ENCODE peak calls at places on chromosomes 16 and 17, in five cellular contexts. T, H, D, U and C are unnamed samples.

GRCh38 chr16:69660166-69660565 is 66.2 kb downstream of the NQO1 start:
- DNase-seq in T (no peak), H (no peak), D (no peak), U (no peak), C (no peak)

GRCh38 chr17:57587201-57587870 is 157.8 kb downstream of the CCDC182 start:
- DNase-seq in T (no peak), H (no peak), D (no peak), U (peak), C (no peak)

GRCh38 chr16:19118938-19119431 is 5.2 kb downstream of the ITPRIPL2 start:
- DNase-seq in T (peak), H (peak), D (no peak), U (no peak), C (no peak)

GRCh38 chr16:11361751-11362742 is 16.8 kb downstream of the RMI2 start:
- DNase-seq in T (no peak), H (no peak), D (no peak), U (no peak), C (no peak)

GRCh38 chr17:38748329-38749221 is at the start of gene PCGF2:
- DNase-seq in T (peak), H (peak), D (peak), U (peak), C (peak)

GRCh38 chr17:78329263-78330059 is 30.4 kb downstream of the SOCS3 start:
- DNase-seq in T (peak), H (peak), D (no peak), U (no peak), C (no peak)

GRCh38 chr16:46996952-46997458 is 23.5 kb upstream of the DNAJA2 start:
- DNase-seq in T (peak), H (no peak), D (no peak), U (no peak), C (no peak)

GRCh38 chr17:37532751-37533150 is 43.1 kb downstream of the DUSP14 start:
- DNase-seq in T (no peak), H (no peak), D (no peak), U (no peak), C (no peak)

GRCh38 chr17:29140631-29141483 is 39.3 kb downstream of the MYO18A start:
- DNase-seq in T (peak), H (no peak), D (no peak), U (no peak), C (no peak)

GRCh38 chr16:89037261-89038152 is 56.1 kb upstream of the ACSF3 start:
- DNase-seq in T (peak), H (peak), D (no peak), U (no peak), C (no peak)

GRCh38 chr17:1039511-1040215 is 42.7 kb downstream of the TIMM22 start:
- DNase-seq in T (peak), H (no peak), D (peak), U (peak), C (no peak)

GRCh38 chr17:75151893-75152292 is 2.4 kb downstream of the JPT1 start:
- DNase-seq in T (no peak), H (peak), D (no peak), U (no peak), C (no peak)

GRCh38 chr16:66658860-66659190 is 37.7 kb downstream of the CMTM4 start:
- DNase-seq in T (no peak), H (no peak), D (no peak), U (no peak), C (no peak)

GRCh38 chr16:80277182-80277581 is 263.6 kb upstream of the DYNLRB2 start:
- DNase-seq in T (no peak), H (no peak), D (no peak), U (no peak), C (no peak)

GRCh38 chr16:84511180-84511800 is 6.8 kb upstream of the MEAK7 start:
- DNase-seq in T (peak), H (peak), D (peak), U (peak), C (peak)

GRCh38 chr16:23544436-23544835 is 12.7 kb downstream of the EARS2 start:
- DNase-seq in T (no peak), H (no peak), D (no peak), U (no peak), C (no peak)

GRCh38 chr17:49210158-49211029 is at the start of the genes ABI3 and GNGT2:
- DNase-seq in T (peak), H (peak), D (peak), U (peak), C (no peak)

GRCh38 chr17:13337171-13337570 is 264.6 kb downstream of the HS3ST3A1 start:
- DNase-seq in T (no peak), H (no peak), D (no peak), U (no peak), C (no peak)

GRCh38 chr16:29993191-29993902 is 2.1 kb downstream of the HIRIP3 start:
- DNase-seq in T (no peak), H (no peak), D (no peak), U (no peak), C (no peak)

GRCh38 chr17:19539841-19540311 is 6.2 kb downstream of the SLC47A1 start:
- DNase-seq in T (no peak), H (no peak), D (no peak), U (no peak), C (no peak)

GRCh38 chr16:2968368-2968737 is 795 bp upstream of the PAQR4 start:
- DNase-seq in T (no peak), H (no peak), D (peak), U (peak), C (no peak)

GRCh38 chr16:47712276-47713224 is 251.4 kb downstream of the PHKB start:
- DNase-seq in T (no peak), H (no peak), D (no peak), U (no peak), C (no peak)

GRCh38 chr17:49703557-49704277 is 4.0 kb downstream of the SLC35B1 start:
- DNase-seq in T (peak), H (peak), D (no peak), U (peak), C (no peak)

GRCh38 chr17:39702901-39703893 is 3.3 kb downstream of the ERBB2 start:
- DNase-seq in T (no peak), H (no peak), D (no peak), U (no peak), C (no peak)

GRCh38 chr17:77096570-77097214 is 44.1 kb upstream of the SEC14L1 start:
- DNase-seq in T (peak), H (peak), D (no peak), U (no peak), C (peak)

GRCh38 chr17:58377005-58377660 is 25.1 kb upstream of the SUPT4H1 start:
- DNase-seq in T (no peak), H (no peak), D (peak), U (no peak), C (no peak)

GRCh38 chr17:49078248-49078647 is 54.3 kb upstream of the B4GALNT2 start:
- DNase-seq in T (no peak), H (no peak), D (no peak), U (no peak), C (no peak)

GRCh38 chr16:81530814-81531213 is 86.2 kb downstream of the CMIP start:
- DNase-seq in T (no peak), H (no peak), D (no peak), U (no peak), C (no peak)

GRCh38 chr17:48915459-48916282 is 7.5 kb downstream of the UBE2Z start:
- DNase-seq in T (peak), H (peak), D (no peak), U (no peak), C (peak)

GRCh38 chr17:22300731-22301352 is 608.5 kb downstream of the KCNJ18 start:
- DNase-seq in T (no peak), H (no peak), D (no peak), U (no peak), C (no peak)

GRCh38 chr17:72315514-72315913 is 194.7 kb downstream of the SOX9 start:
- DNase-seq in T (no peak), H (no peak), D (no peak), U (no peak), C (no peak)

GRCh38 chr16:35598696-35599332 is 2139.4 kb downstream of the TP53TG3F start:
- DNase-seq in T (no peak), H (no peak), D (no peak), U (peak), C (no peak)

GRCh38 chr17:81428121-81428515 is 32.9 kb downstream of the BAHCC1 start:
- DNase-seq in T (no peak), H (peak), D (no peak), U (no peak), C (no peak)
- TF ChIP-seq CTCF in T (no peak), H (no peak), D (no peak), U (no peak), C (no peak)

DNA sequence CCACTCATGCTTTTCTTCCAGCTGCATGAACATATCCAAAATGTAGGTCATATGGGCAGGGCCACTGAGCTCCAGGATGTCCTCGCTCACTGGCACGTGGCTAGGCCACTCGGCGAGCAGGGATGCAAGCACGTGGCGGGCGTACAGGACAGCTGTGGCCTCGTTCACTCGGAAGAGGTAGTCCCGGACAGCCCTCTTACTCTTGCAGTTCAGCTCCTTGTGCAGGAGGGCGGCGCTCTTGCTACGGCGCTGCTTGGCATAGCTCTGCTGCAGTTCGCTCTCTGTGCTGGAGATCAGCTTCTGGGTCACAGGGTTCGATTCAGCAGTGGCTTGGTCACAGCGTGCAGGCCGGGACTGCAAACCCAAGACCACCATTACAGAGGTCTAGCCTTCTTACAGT is 53.1 kb upstream of the ATP2A3 start:
- DNase-seq in T (no peak), H (no peak), D (no peak), U (no peak), C (no peak)
- TF ChIP-seq CTCF in T (no peak), H (no peak), D (peak), U (peak), C (no peak)

GRCh38 chr17:45116434-45117016 is 15.8 kb downstream of the PLCD3 start:
- DNase-seq in T (no peak), H (no peak), D (no peak), U (no peak), C (no peak)

GRCh38 chr17:45118691-45119090 is 13.6 kb downstream of the PLCD3 start:
- DNase-seq in T (no peak), H (no peak), D (no peak), U (no peak), C (no peak)

GRCh38 chr17:45117848-45118646 is 14.3 kb downstream of the PLCD3 start:
- DNase-seq in T (no peak), H (no peak), D (no peak), U (no peak), C (no peak)

GRCh38 chr17:45115871-45116270 is 16.4 kb downstream of the PLCD3 start:
- DNase-seq in T (no peak), H (peak), D (no peak), U (no peak), C (no peak)

GRCh38 chr17:45117283-45117682 is 15.0 kb downstream of the PLCD3 start:
- DNase-seq in T (no peak), H (no peak), D (no peak), U (no peak), C (no peak)
- TF ChIP-seq CTCF in T (no peak), H (no peak), D (no peak), U (no peak), C (no peak)

GRCh38 chr17:15913826-15914225 is 31.1 kb upstream of the ADORA2B start:
- DNase-seq in T (no peak), H (no peak), D (no peak), U (no peak), C (no peak)

GRCh38 chr17:15917021-15917438 is 27.9 kb upstream of the ADORA2B start:
- DNase-seq in T (no peak), H (no peak), D (no peak), U (no peak), C (no peak)

GRCh38 chr17:15915996-15916395 is 28.9 kb upstream of the ADORA2B start:
- DNase-seq in T (no peak), H (no peak), D (no peak), U (no peak), C (no peak)

GRCh38 chr17:15912416-15912955 is 32.4 kb upstream of the ADORA2B start:
- DNase-seq in T (no peak), H (no peak), D (no peak), U (no peak), C (no peak)

GRCh38 chr17:15914400-15915165 is 30.3 kb upstream of the ADORA2B start:
- DNase-seq in T (peak), H (no peak), D (no peak), U (no peak), C (peak)
- TF ChIP-seq CTCF in T (no peak), H (no peak), D (no peak), U (no peak), C (no peak)

DNA sequence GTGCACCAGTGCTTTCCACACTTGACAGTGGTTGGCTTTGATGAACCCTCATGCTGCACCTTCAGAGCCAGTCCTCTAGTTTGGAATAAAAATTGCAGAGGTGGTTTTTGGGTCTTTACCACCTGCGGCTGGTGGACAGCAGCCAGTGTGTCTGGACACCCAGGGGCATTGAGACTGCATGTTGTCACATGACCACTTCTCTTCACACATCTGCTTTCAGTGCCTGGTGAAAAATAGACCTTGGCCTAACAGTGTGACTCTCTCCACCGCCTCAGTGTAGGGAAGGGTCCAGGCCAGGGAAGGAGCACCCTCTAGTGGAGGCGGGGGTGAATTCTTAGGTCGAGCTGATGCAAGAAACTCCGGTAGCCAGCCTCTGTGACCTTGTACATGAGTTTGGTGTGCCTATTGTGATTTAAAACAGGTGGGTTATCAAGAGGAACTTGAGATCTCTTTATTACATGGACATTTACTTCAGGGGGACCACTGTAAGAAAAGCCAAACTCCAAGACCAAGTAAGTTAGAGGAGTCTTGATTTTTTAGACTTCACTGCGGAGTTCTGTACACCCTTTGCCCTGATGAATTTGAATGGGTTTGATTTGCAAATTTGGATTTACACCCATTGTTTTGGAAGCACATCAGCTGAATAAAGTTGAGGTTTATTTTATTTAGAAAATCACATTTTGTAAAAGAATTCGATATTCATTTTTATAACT is 17.9 kb downstream of the GOSR2 start:
- DNase-seq in T (peak), H (peak), D (peak), U (peak), C (peak)
- TF ChIP-seq CTCF in T (peak), H (peak), D (peak), U (peak), C (peak)

GRCh38 chr17:82269138-82269881 is 4.2 kb downstream of the CSNK1D start:
- DNase-seq in T (no peak), H (no peak), D (peak), U (no peak), C (no peak)

GRCh38 chr17:82266142-82266541 is 7.4 kb downstream of the CSNK1D start:
- DNase-seq in T (no peak), H (no peak), D (no peak), U (no peak), C (no peak)

GRCh38 chr17:82270651-82271050 is 2.8 kb downstream of the CSNK1D start:
- DNase-seq in T (no peak), H (no peak), D (no peak), U (no peak), C (no peak)

GRCh38 chr17:82269882-82270500 is 3.5 kb downstream of the CSNK1D start:
- DNase-seq in T (no peak), H (no peak), D (no peak), U (no peak), C (no peak)

GRCh38 chr17:82267575-82268379 is 5.7 kb downstream of the CSNK1D start:
- DNase-seq in T (peak), H (peak), D (peak), U (no peak), C (peak)
- TF ChIP-seq CTCF in T (no peak), H (peak), D (no peak), U (peak), C (no peak)

GRCh38 chr17:67198131-67198530 is 46.9 kb downstream of the HELZ start:
- DNase-seq in T (no peak), H (no peak), D (no peak), U (no peak), C (no peak)

GRCh38 chr17:67196422-67196821 is 48.6 kb downstream of the HELZ start:
- DNase-seq in T (no peak), H (no peak), D (no peak), U (no peak), C (no peak)

GRCh38 chr17:67203818-67204217 is 41.2 kb downstream of the HELZ start:
- DNase-seq in T (no peak), H (no peak), D (no peak), U (no peak), C (no peak)

GRCh38 chr17:67202503-67202902 is 42.5 kb downstream of the HELZ start:
- DNase-seq in T (no peak), H (no peak), D (no peak), U (no peak), C (no peak)

DNA sequence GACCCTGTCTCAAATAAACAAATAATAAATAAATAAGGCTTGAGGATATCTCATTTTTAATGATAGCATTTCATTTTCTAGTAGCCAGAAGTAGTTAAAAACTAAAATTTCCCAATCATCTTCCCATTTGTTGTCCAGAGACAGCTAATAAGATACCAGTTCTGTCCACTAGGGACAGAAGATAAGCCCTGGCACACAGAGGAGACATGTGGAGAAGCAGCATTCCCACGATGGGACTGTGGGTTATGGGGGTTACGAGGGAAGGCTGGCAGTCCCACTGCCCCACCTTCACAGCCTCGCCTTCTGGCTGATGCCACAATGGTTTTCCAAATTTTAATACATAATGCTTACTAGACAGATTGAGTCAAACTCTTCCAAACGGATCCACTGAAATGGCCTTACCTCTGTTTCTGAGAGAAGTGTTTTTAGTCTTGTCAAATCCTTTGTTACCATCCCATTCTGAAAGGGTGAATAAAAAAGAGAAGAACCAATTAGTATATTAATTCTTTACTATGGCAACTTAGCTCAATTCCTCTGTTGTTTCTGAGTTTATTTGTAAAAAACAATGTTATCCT is 44.2 kb downstream of the HELZ start:
- DNase-seq in T (peak), H (no peak), D (no peak), U (no peak), C (no peak)
- TF ChIP-seq CTCF in T (peak), H (peak), D (no peak), U (peak), C (peak)

GRCh38 chr17:45895304-45895968 is 1.1 kb downstream of the MAPT start:
- DNase-seq in T (peak), H (peak), D (no peak), U (peak), C (no peak)
- TF ChIP-seq CTCF in T (no peak), H (peak), D (no peak), U (peak), C (no peak)